ENCODE peak calls at places on chromosome 2, in four cellular contexts. F is CD14-positive monocyte, Z is stomach, C is adrenal gland. O is an unnamed sample.
A peak's percentile ranks its signal among the peaks of the same experiment; 100 is the strongest.

GRCh38 chr2:218387369-218388194 is 5.5 kb downstream of the SLC11A1 start:
- DNase-seq in F (peak; percentile 81), Z (peak; percentile 66), C (peak; percentile 70), O (no peak)

GRCh38 chr2:127674241-127675209 is 805 bp downstream of the LIMS2 start:
- DNase-seq in F (no peak), Z (peak; percentile 25), C (no peak), O (no peak)

GRCh38 chr2:67574230-67574629 is 177.1 kb downstream of the ETAA1 start:
- DNase-seq in F (no peak), Z (no peak), C (no peak), O (no peak)

GRCh38 chr2:226337941-226338605 is 461.5 kb downstream of the IRS1 start:
- DNase-seq in F (no peak), Z (no peak), C (no peak), O (no peak)

GRCh38 chr2:182980115-182980514 is 58.1 kb downstream of the NCKAP1 start:
- DNase-seq in F (no peak), Z (no peak), C (no peak), O (no peak)

GRCh38 chr2:233242231-233242917 is 9.1 kb upstream of the ATG16L1 start:
- DNase-seq in F (peak; percentile 69), Z (no peak), C (no peak), O (no peak)

GRCh38 chr2:24552836-24553235 is 61.8 kb downstream of the NCOA1 start:
- DNase-seq in F (no peak), Z (no peak), C (no peak), O (no peak)

GRCh38 chr2:124607679-124608078 is 582.6 kb downstream of the CNTNAP5 start:
- DNase-seq in F (no peak), Z (peak; percentile 28), C (no peak), O (no peak)

GRCh38 chr2:215483431-215483830 is 47.6 kb upstream of the FN1 start:
- DNase-seq in F (no peak), Z (no peak), C (no peak), O (no peak)

GRCh38 chr2:240725266-240726060 is 33.8 kb downstream of the AQP12A start:
- DNase-seq in F (no peak), Z (no peak), C (no peak), O (no peak)

GRCh38 chr2:29591600-29591999 is 329.8 kb downstream of the ALK start:
- DNase-seq in F (no peak), Z (no peak), C (no peak), O (no peak)

GRCh38 chr2:174117951-174118930 is 130.1 kb downstream of the OLA1 start:
- DNase-seq in F (no peak), Z (no peak), C (no peak), O (no peak)

GRCh38 chr2:69634197-69634821 is 9.2 kb downstream of the AAK1 start:
- DNase-seq in F (peak; percentile 57), Z (no peak), C (no peak), O (no peak)

GRCh38 chr2:158998486-158999248 is 30.2 kb downstream of the TANC1 start:
- DNase-seq in F (no peak), Z (no peak), C (peak; percentile 78), O (no peak)

GRCh38 chr2:1686784-1687105 is 57.6 kb downstream of the PXDN start:
- DNase-seq in F (no peak), Z (no peak), C (peak; percentile 3), O (no peak)

GRCh38 chr2:62801110-62801509 is 95.6 kb downstream of the EHBP1 start:
- DNase-seq in F (no peak), Z (no peak), C (no peak), O (no peak)

GRCh38 chr2:143150287-143150686 is 21.1 kb downstream of the ARHGAP15 start:
- DNase-seq in F (no peak), Z (no peak), C (no peak), O (no peak)

GRCh38 chr2:16025876-16026640 is 85.7 kb downstream of the MYCN start:
- DNase-seq in F (no peak), Z (no peak), C (no peak), O (no peak)

GRCh38 chr2:30197570-30197969 is 33.8 kb upstream of the LBH start:
- DNase-seq in F (no peak), Z (no peak), C (no peak), O (no peak)

GRCh38 chr2:204670124-204670523 is 124.8 kb downstream of the PARD3B start:
- DNase-seq in F (no peak), Z (peak; percentile 44), C (no peak), O (no peak)

GRCh38 chr2:80499095-80499494 is 194.5 kb upstream of the LRRTM1 start:
- DNase-seq in F (no peak), Z (peak; percentile 36), C (peak; percentile 17), O (no peak)

GRCh38 chr2:26033270-26033768 is 565 bp upstream of the RAB10 start:
- DNase-seq in F (no peak), Z (peak; percentile 74), C (peak; percentile 82), O (peak; percentile 94)

GRCh38 chr2:218895758-218896500 is 15.3 kb downstream of the WNT10A start:
- DNase-seq in F (no peak), Z (no peak), C (no peak), O (no peak)

GRCh38 chr2:85134255-85135065 is 1.3 kb downstream of the TCF7L1 start:
- DNase-seq in F (no peak), Z (no peak), C (peak; percentile 23), O (no peak)

GRCh38 chr2:134021830-134022524 is 231.9 kb upstream of the MGAT5 start:
- DNase-seq in F (no peak), Z (no peak), C (no peak), O (no peak)

GRCh38 chr2:230924470-230925341 is at the start of gene GPR55:
- DNase-seq in F (peak; percentile 76), Z (peak; percentile 24), C (no peak), O (peak; percentile 90)

GRCh38 chr2:131105950-131106801 is 1.0 kb downstream of the PLEKHB2 start:
- DNase-seq in F (peak; percentile 86), Z (peak; percentile 42), C (peak; percentile 74), O (no peak)

GRCh38 chr2:27724905-27725693 is 46.4 kb upstream of the MRPL33 start:
- DNase-seq in F (no peak), Z (no peak), C (peak; percentile 81), O (no peak)

GRCh38 chr2:174633621-174633927 is 36.0 kb upstream of the WIPF1 start:
- DNase-seq in F (no peak), Z (no peak), C (no peak), O (no peak)

GRCh38 chr2:182852090-182852489 is 14.3 kb downstream of the FRZB start:
- DNase-seq in F (no peak), Z (no peak), C (no peak), O (no peak)

GRCh38 chr2:178804791-178805190 is 2.4 kb downstream of the TTN start:
- DNase-seq in F (no peak), Z (no peak), C (no peak), O (no peak)
- TF ChIP-seq CTCF in F (peak; percentile 79), Z (peak; percentile 19), C (peak; percentile 38), O (peak; percentile 68)

DNA sequence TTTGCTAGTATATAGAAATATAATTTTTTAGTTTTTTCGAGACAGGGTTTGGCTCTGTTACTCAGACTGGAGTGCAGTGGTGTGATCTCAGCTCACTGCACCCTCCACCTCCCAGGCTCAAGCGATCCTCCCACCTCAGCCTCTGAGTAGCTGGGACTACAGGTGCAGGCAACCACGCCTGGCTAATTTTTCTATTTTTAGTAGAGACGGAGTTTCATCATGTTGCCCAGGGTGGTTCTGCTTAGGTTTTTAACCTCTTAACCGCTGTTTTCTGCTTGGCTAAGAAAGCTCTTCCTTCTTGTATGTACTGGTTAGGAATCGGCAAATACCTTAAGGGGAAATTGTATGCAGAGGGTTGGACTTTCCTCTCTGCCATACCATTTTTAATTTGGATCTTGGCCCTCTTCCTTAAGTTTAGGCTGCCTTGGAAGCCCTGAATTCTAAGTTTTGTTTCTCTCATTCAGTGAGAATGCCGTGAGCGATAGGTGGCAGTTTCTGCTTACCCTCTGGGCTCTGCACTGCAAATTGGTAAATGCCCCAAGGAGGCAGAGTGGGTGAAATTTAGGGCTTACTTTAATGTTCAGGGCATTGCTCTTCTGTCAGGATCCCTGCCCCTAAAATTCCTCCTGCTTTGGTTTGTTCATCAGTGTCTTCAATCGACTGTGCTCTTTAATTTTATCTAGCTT is 32.3 kb downstream of the EML6 start:
- DNase-seq in F (no peak), Z (no peak), C (no peak), O (no peak)
- TF ChIP-seq CTCF in F (no peak), Z (no peak), C (no peak), O (no peak)

GRCh38 chr2:237791977-237792727 is 6.4 kb upstream of the RBM44 start:
- DNase-seq in F (no peak), Z (no peak), C (no peak), O (no peak)
- TF ChIP-seq CTCF in F (no peak), Z (no peak), C (no peak), O (peak; percentile 32)

DNA sequence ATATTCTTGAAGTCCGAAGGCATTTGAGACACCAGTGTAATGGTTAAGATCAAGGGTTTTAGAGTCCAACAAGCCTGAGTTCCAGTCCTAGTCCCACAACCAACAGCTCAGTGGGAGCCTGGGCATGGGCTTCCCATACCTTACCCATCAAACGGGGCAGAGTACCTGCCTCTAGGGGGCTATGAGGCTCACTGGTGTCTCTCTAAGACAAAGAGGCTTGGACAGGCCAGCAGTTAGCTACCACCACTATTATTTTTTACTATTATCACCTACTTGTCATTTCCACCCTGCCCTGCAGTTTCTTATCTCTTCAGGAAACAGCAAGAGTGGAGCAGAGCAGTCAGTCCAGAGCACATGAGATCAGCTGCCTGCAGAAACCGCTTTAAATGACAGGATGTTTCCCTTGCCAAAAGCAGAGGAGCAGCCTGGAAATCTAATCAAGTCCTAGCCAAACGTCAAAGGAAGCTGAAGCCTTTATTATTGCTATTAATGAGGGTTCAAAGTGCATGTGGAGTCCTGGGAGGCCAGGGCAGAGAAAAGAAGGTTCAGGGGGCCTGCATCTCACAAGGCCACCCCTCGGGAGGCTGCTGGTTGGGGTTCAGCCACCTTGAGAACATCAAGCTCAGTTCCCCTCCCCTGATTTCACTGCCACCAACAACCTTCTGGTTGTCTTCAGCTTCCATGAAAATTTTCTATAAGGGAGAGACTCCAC is 66.6 kb downstream of the STPG4 start:
- DNase-seq in F (no peak), Z (no peak), C (peak; percentile 37), O (no peak)
- TF ChIP-seq CTCF in F (no peak), Z (no peak), C (no peak), O (peak; percentile 44)